ENCODE peak calls at places on chromosomes 11 and 22, in five cellular contexts. A, E, S, K and Q are unnamed samples.
A peak's percentile ranks its signal among the peaks of the same experiment; 100 is the strongest.

GRCh38 chr11:133911169-133911568 is 45.6 kb downstream of the IGSF9B start:
- DNase-seq in A (no peak), E (no peak), S (peak; percentile 32), K (peak; percentile 3), Q (no peak)

GRCh38 chr11:82738116-82738515 is 4.5 kb upstream of the FAM181B start:
- DNase-seq in A (no peak), E (peak; percentile 56), S (no peak), K (no peak), Q (no peak)

GRCh38 chr11:76123243-76123642 is 83.1 kb downstream of the WNT11 start:
- DNase-seq in A (no peak), E (no peak), S (no peak), K (no peak), Q (no peak)

GRCh38 chr11:1236316-1237127 is 13.7 kb downstream of the MUC5B start:
- DNase-seq in A (no peak), E (no peak), S (no peak), K (no peak), Q (no peak)

GRCh38 chr22:32073823-32074380 is 30.8 kb downstream of the SLC5A1 start:
- DNase-seq in A (no peak), E (no peak), S (no peak), K (no peak), Q (no peak)

GRCh38 chr11:112784323-112785073 is 176.7 kb upstream of the NCAM1 start:
- DNase-seq in A (no peak), E (peak; percentile 78), S (no peak), K (no peak), Q (no peak)

GRCh38 chr11:65308281-65308891 is 6.3 kb upstream of the CDC42EP2 start:
- DNase-seq in A (no peak), E (peak; percentile 43), S (no peak), K (no peak), Q (no peak)

GRCh38 chr11:1837171-1838076 is 1.4 kb upstream of the TNNI2 start:
- DNase-seq in A (peak; percentile 35), E (peak; percentile 50), S (peak; percentile 96), K (peak; percentile 76), Q (no peak)